ENCODE peak calls at places on chromosomes 2 and 18, in four cellular contexts. T is HepG2, X is HCT116, Q is H1. D is an unnamed sample.

GRCh38 chr2:84306361-84306760 is 152.7 kb downstream of the SUCLG1 start:
- DNase-seq in T (no peak), X (no peak), Q (no peak), D (no peak)

GRCh38 chr18:59813942-59814341 is 85.9 kb upstream of the PMAIP1 start:
- DNase-seq in T (no peak), X (no peak), Q (no peak), D (no peak)

GRCh38 chr2:240183370-240184197 is 43.1 kb upstream of the OTOS start:
- DNase-seq in T (no peak), X (no peak), Q (no peak), D (no peak)

GRCh38 chr2:240557101-240557751 is 562 bp downstream of the ANKMY1 start:
- DNase-seq in T (no peak), X (no peak), Q (no peak), D (no peak)

GRCh38 chr2:46632349-46632748 is 153.0 kb downstream of the TMEM247 start:
- DNase-seq in T (peak), X (peak), Q (no peak), D (peak)

GRCh38 chr2:166972418-166972817 is 84.1 kb downstream of the XIRP2 start:
- DNase-seq in T (no peak), X (no peak), Q (no peak), D (no peak)

GRCh38 chr2:207711750-207712487 is 479 bp downstream of the CCNYL1 start:
- DNase-seq in T (no peak), X (no peak), Q (no peak), D (peak)

GRCh38 chr2:28576714-28577113 is 80.9 kb downstream of the PLB1 start:
- DNase-seq in T (no peak), X (no peak), Q (no peak), D (no peak)

GRCh38 chr2:157786663-157787363 is 89.3 kb downstream of the ACVR1 start:
- DNase-seq in T (no peak), X (no peak), Q (no peak), D (peak)

GRCh38 chr2:146412625-146413024 is 1432.2 kb upstream of the ACVR2A start:
- DNase-seq in T (peak), X (peak), Q (peak), D (peak)

GRCh38 chr2:88310787-88311186 is 140.6 kb downstream of the THNSL2 start:
- DNase-seq in T (no peak), X (no peak), Q (no peak), D (no peak)

GRCh38 chr2:11596801-11597200 is 63.0 kb downstream of the GREB1 start:
- DNase-seq in T (no peak), X (no peak), Q (no peak), D (no peak)

GRCh38 chr2:58475756-58476155 is 234.6 kb upstream of the FANCL start:
- DNase-seq in T (no peak), X (no peak), Q (no peak), D (no peak)

GRCh38 chr2:100527420-100528015 is 35.3 kb upstream of the PDCL3 start:
- DNase-seq in T (no peak), X (no peak), Q (no peak), D (no peak)

GRCh38 chr18:3554091-3554601 is 104.2 kb downstream of the TGIF1 start:
- DNase-seq in T (peak), X (no peak), Q (peak), D (no peak)

GRCh38 chr18:47184419-47185050 is 8.4 kb upstream of the IER3IP1 start:
- DNase-seq in T (peak), X (peak), Q (no peak), D (peak)

GRCh38 chr18:32021756-32022564 is 3.3 kb downstream of the RNF125 start:
- DNase-seq in T (no peak), X (no peak), Q (no peak), D (no peak)

GRCh38 chr18:23094411-23095165 is 40.7 kb upstream of the CABLES1 start:
- DNase-seq in T (no peak), X (no peak), Q (no peak), D (no peak)

GRCh38 chr2:234533631-234534030 is 36.8 kb upstream of the ARL4C start:
- DNase-seq in T (no peak), X (no peak), Q (no peak), D (no peak)

GRCh38 chr2:59066787-59067399 is 825.8 kb upstream of the FANCL start:
- DNase-seq in T (no peak), X (no peak), Q (no peak), D (no peak)

GRCh38 chr2:11758639-11759038 is 12.2 kb downstream of the LPIN1 start:
- DNase-seq in T (no peak), X (no peak), Q (no peak), D (no peak)

GRCh38 chr2:150271952-150272351 is 215.5 kb downstream of the RND3 start:
- DNase-seq in T (no peak), X (no peak), Q (no peak), D (no peak)

GRCh38 chr18:32057624-32058165 is 34.0 kb upstream of the RNF138 start:
- DNase-seq in T (no peak), X (no peak), Q (peak), D (no peak)

GRCh38 chr18:79736846-79737245 is 57.2 kb downstream of the CTDP1 start:
- DNase-seq in T (no peak), X (no peak), Q (no peak), D (no peak)

GRCh38 chr2:17373736-17374135 is 144.5 kb downstream of the RAD51AP2 start:
- DNase-seq in T (no peak), X (no peak), Q (no peak), D (no peak)

GRCh38 chr18:23871410-23871809 is 143.1 kb upstream of the TTC39C start:
- DNase-seq in T (no peak), X (no peak), Q (no peak), D (no peak)

GRCh38 chr18:12013186-12013916 is 32.0 kb downstream of the IMPA2 start:
- DNase-seq in T (no peak), X (no peak), Q (no peak), D (no peak)

GRCh38 chr18:5398269-5398668 is 102.7 kb upstream of the ZBTB14 start:
- DNase-seq in T (no peak), X (no peak), Q (no peak), D (no peak)

GRCh38 chr2:130371723-130372054 is 15.8 kb downstream of the PTPN18 start:
- DNase-seq in T (no peak), X (no peak), Q (no peak), D (peak)

GRCh38 chr2:8877332-8877731 is 39.9 kb upstream of the KIDINS220 start:
- DNase-seq in T (peak), X (no peak), Q (no peak), D (no peak)

GRCh38 chr2:172430027-172430426 is 2.6 kb downstream of the ITGA6 start:
- DNase-seq in T (no peak), X (no peak), Q (no peak), D (no peak)

GRCh38 chr2:241728627-241729026 is 5.8 kb upstream of the D2HGDH start:
- DNase-seq in T (no peak), X (no peak), Q (no peak), D (no peak)

GRCh38 chr2:160920791-160921303 is 239.4 kb upstream of the TANK start:
- DNase-seq in T (no peak), X (no peak), Q (no peak), D (no peak)

GRCh38 chr2:198098918-198099317 is 294.5 kb downstream of the PLCL1 start:
- DNase-seq in T (no peak), X (no peak), Q (peak), D (no peak)

GRCh38 chr2:1613731-1614354 is 130.5 kb downstream of the PXDN start:
- DNase-seq in T (no peak), X (no peak), Q (no peak), D (no peak)
- TF ChIP-seq CTCF in T (no peak), X (no peak), Q (no peak), D (no peak)

DNA sequence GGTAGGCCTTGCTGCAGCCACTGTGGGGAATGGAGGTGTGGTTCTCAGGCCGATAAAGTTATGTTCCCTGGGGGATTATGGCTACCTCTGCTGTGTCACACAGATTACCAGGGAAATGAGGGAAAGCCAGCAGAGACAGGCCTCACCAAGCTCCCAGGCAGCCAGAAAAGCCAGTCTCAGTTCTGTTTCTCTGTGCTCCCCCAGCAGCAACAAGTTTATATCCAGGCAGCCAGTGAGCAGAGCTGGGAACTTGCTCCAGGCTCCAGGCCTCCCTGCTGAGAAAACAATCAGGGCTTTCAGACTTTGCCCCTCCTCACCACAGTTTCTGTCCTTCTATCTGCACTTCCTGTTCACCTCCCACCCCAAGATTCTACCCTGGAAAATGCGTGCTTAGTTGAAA is 596.6 kb upstream of the GYPC start:
- DNase-seq in T (no peak), X (no peak), Q (no peak), D (no peak)
- TF ChIP-seq MAX in T (no peak), X (no peak), Q (no peak), D (no peak)

GRCh38 chr18:74456017-74456408 is 1.1 kb downstream of the DIPK1C start:
- DNase-seq in T (no peak), X (no peak), Q (no peak), D (no peak)

GRCh38 chr18:74455386-74455785 is 1.7 kb downstream of the DIPK1C start:
- DNase-seq in T (no peak), X (no peak), Q (no peak), D (no peak)

GRCh38 chr18:74453011-74453571 is 4.0 kb downstream of the DIPK1C start:
- DNase-seq in T (no peak), X (no peak), Q (no peak), D (no peak)

GRCh38 chr18:74453642-74454198 is 3.4 kb downstream of the DIPK1C start:
- DNase-seq in T (no peak), X (no peak), Q (no peak), D (no peak)

GRCh38 chr18:74454279-74454741 is 2.8 kb downstream of the DIPK1C start:
- DNase-seq in T (no peak), X (no peak), Q (no peak), D (no peak)
- TF ChIP-seq SRF in T (no peak), X (no peak), Q (no peak), D (no peak)

DNA sequence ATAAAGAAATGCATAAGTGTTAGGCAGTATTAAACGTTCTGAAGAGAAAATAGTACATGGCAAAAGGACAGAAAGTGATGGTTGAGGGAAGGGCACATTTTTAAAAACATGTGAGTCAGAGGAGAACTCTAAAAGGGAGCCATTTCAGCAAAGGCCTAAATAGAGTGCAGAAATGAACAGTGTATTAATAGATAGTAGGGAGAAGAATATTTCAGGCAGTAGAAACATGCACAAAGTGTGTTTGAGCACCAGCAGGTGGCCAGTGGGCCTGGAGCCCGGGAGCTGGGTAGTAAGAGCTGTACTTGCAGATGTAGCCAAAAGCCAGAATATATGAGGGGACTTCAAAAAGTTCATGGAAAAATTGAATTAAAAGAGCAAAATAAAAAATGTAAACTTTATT is 288.1 kb upstream of the FIGN start:
- DNase-seq in T (no peak), X (no peak), Q (no peak), D (no peak)
- TF ChIP-seq CTCF in T (no peak), X (no peak), Q (no peak), D (no peak)

GRCh38 chr2:199468561-199469513 is 11.1 kb upstream of the SATB2 start:
- DNase-seq in T (no peak), X (no peak), Q (no peak), D (no peak)
- TF ChIP-seq MAX in T (no peak), X (no peak), Q (peak), D (no peak)

GRCh38 chr2:72090781-72091482 is 56.7 kb downstream of the CYP26B1 start:
- DNase-seq in T (no peak), X (no peak), Q (no peak), D (no peak)
- TF ChIP-seq SRF in T (no peak), X (no peak), Q (no peak), D (no peak)

GRCh38 chr18:65206551-65207260 is 544.1 kb upstream of the CDH7 start:
- DNase-seq in T (peak), X (no peak), Q (no peak), D (no peak)
- TF ChIP-seq CTCF in T (peak), X (no peak), Q (peak), D (no peak)